ENCODE peak calls at places on chromosomes 13 and 19, in six cellular contexts. One of them, this sample, is unnamed.

GRCh38 chr13:40153516-40153915 is 498.1 kb downstream of the COG6 start:
- DNase-seq in IMR-90: no peak
- DNase-seq in HFFc6: no peak
- DNase-seq in endothelial cell: no peak
- DNase-seq in heart left ventricle: peak; percentile 37
- DNase-seq in glutamatergic neuron: no peak
- DNase-seq in this sample: no peak

GRCh38 chr19:51600940-51601575 is 29.1 kb downstream of the SIGLEC5 start:
- DNase-seq in IMR-90: no peak
- DNase-seq in HFFc6: no peak
- DNase-seq in endothelial cell: no peak
- DNase-seq in heart left ventricle: no peak
- DNase-seq in glutamatergic neuron: no peak
- DNase-seq in this sample: peak; percentile 35

GRCh38 chr13:109485136-109485794 is 301.1 kb downstream of the IRS2 start:
- DNase-seq in IMR-90: no peak
- DNase-seq in HFFc6: no peak
- DNase-seq in endothelial cell: no peak
- DNase-seq in heart left ventricle: no peak
- DNase-seq in glutamatergic neuron: no peak
- DNase-seq in this sample: no peak

GRCh38 chr13:77860621-77861020 is 58.0 kb downstream of the EDNRB start:
- DNase-seq in IMR-90: peak; percentile 93
- DNase-seq in HFFc6: no peak
- DNase-seq in endothelial cell: no peak
- DNase-seq in heart left ventricle: no peak
- DNase-seq in glutamatergic neuron: no peak
- DNase-seq in this sample: no peak

GRCh38 chr13:40974460-40975407 is 44.4 kb downstream of the ELF1 start:
- DNase-seq in IMR-90: peak; percentile 66
- DNase-seq in HFFc6: peak; percentile 44
- DNase-seq in endothelial cell: peak; percentile 38
- DNase-seq in heart left ventricle: no peak
- DNase-seq in glutamatergic neuron: no peak
- DNase-seq in this sample: peak; percentile 20

GRCh38 chr13:38624822-38625221 is 62.1 kb upstream of the FREM2 start:
- DNase-seq in IMR-90: no peak
- DNase-seq in HFFc6: no peak
- DNase-seq in endothelial cell: no peak
- DNase-seq in heart left ventricle: no peak
- DNase-seq in glutamatergic neuron: no peak
- DNase-seq in this sample: no peak

GRCh38 chr13:34578471-34578870 is 363.6 kb upstream of the NBEA start:
- DNase-seq in IMR-90: no peak
- DNase-seq in HFFc6: peak; percentile 8
- DNase-seq in endothelial cell: no peak
- DNase-seq in heart left ventricle: no peak
- DNase-seq in glutamatergic neuron: no peak
- DNase-seq in this sample: no peak

GRCh38 chr13:30477346-30478235 is 11.9 kb upstream of the HMGB1 start:
- DNase-seq in IMR-90: no peak
- DNase-seq in HFFc6: no peak
- DNase-seq in endothelial cell: peak; percentile 8
- DNase-seq in heart left ventricle: no peak
- DNase-seq in glutamatergic neuron: no peak
- DNase-seq in this sample: no peak

GRCh38 chr13:32468502-32469147 is 40.7 kb upstream of the N4BP2L1 start:
- DNase-seq in IMR-90: no peak
- DNase-seq in HFFc6: no peak
- DNase-seq in endothelial cell: no peak
- DNase-seq in heart left ventricle: no peak
- DNase-seq in glutamatergic neuron: no peak
- DNase-seq in this sample: no peak

GRCh38 chr13:57673197-57673596 is 41.7 kb downstream of the PCDH17 start:
- DNase-seq in IMR-90: no peak
- DNase-seq in HFFc6: no peak
- DNase-seq in endothelial cell: no peak
- DNase-seq in heart left ventricle: no peak
- DNase-seq in glutamatergic neuron: no peak
- DNase-seq in this sample: no peak

GRCh38 chr19:47156861-47157454 is 26.3 kb downstream of the SAE1 start:
- DNase-seq in IMR-90: no peak
- DNase-seq in HFFc6: no peak
- DNase-seq in endothelial cell: no peak
- DNase-seq in heart left ventricle: no peak
- DNase-seq in glutamatergic neuron: no peak
- DNase-seq in this sample: no peak

GRCh38 chr13:107669356-107669755 is 546.0 kb downstream of the LIG4 start:
- DNase-seq in IMR-90: peak; percentile 79
- DNase-seq in HFFc6: no peak
- DNase-seq in endothelial cell: no peak
- DNase-seq in heart left ventricle: no peak
- DNase-seq in glutamatergic neuron: no peak
- DNase-seq in this sample: no peak

GRCh38 chr13:113404723-113405471 is 41.0 kb upstream of the GRTP1 start:
- DNase-seq in IMR-90: no peak
- DNase-seq in HFFc6: no peak
- DNase-seq in endothelial cell: no peak
- DNase-seq in heart left ventricle: no peak
- DNase-seq in glutamatergic neuron: no peak
- DNase-seq in this sample: no peak

GRCh38 chr13:33761744-33762143 is 56.2 kb upstream of the RFC3 start:
- DNase-seq in IMR-90: no peak
- DNase-seq in HFFc6: peak; percentile 17
- DNase-seq in endothelial cell: no peak
- DNase-seq in heart left ventricle: no peak
- DNase-seq in glutamatergic neuron: no peak
- DNase-seq in this sample: no peak

GRCh38 chr13:101554420-101555125 is 102.1 kb downstream of the ITGBL1 start:
- DNase-seq in IMR-90: no peak
- DNase-seq in HFFc6: peak; percentile 24
- DNase-seq in endothelial cell: no peak
- DNase-seq in heart left ventricle: no peak
- DNase-seq in glutamatergic neuron: no peak
- DNase-seq in this sample: no peak

GRCh38 chr19:44856438-44857083 is 10.5 kb downstream of the NECTIN2 start:
- DNase-seq in IMR-90: no peak
- DNase-seq in HFFc6: no peak
- DNase-seq in endothelial cell: no peak
- DNase-seq in heart left ventricle: no peak
- DNase-seq in glutamatergic neuron: no peak
- DNase-seq in this sample: no peak

GRCh38 chr19:14542721-14543328 is 13.4 kb downstream of the TECR start:
- DNase-seq in IMR-90: no peak
- DNase-seq in HFFc6: peak; percentile 32
- DNase-seq in endothelial cell: no peak
- DNase-seq in heart left ventricle: peak; percentile 55
- DNase-seq in glutamatergic neuron: no peak
- DNase-seq in this sample: no peak

GRCh38 chr19:5463959-5464358 is 8.7 kb downstream of the ZNRF4 start:
- DNase-seq in IMR-90: no peak
- DNase-seq in HFFc6: no peak
- DNase-seq in endothelial cell: no peak
- DNase-seq in heart left ventricle: no peak
- DNase-seq in glutamatergic neuron: no peak
- DNase-seq in this sample: no peak

GRCh38 chr19:55189424-55189823 is 9.3 kb upstream of the SYT5 start:
- DNase-seq in IMR-90: peak; percentile 95
- DNase-seq in HFFc6: peak; percentile 99
- DNase-seq in endothelial cell: no peak
- DNase-seq in heart left ventricle: peak; percentile 50
- DNase-seq in glutamatergic neuron: no peak
- DNase-seq in this sample: peak; percentile 23

GRCh38 chr13:48304132-48304876 is 753 bp downstream of the RB1 start:
- DNase-seq in IMR-90: peak; percentile 55
- DNase-seq in HFFc6: peak; percentile 42
- DNase-seq in endothelial cell: peak; percentile 14
- DNase-seq in heart left ventricle: peak; percentile 51
- DNase-seq in glutamatergic neuron: peak; percentile 48
- DNase-seq in this sample: peak; percentile 57

GRCh38 chr13:42720116-42720857 is 61.1 kb upstream of the FAM216B start:
- DNase-seq in IMR-90: peak; percentile 99
- DNase-seq in HFFc6: peak; percentile 94
- DNase-seq in endothelial cell: no peak
- DNase-seq in heart left ventricle: no peak
- DNase-seq in glutamatergic neuron: no peak
- DNase-seq in this sample: peak; percentile 55

GRCh38 chr13:71524245-71525002 is 342.6 kb downstream of the DACH1 start:
- DNase-seq in IMR-90: no peak
- DNase-seq in HFFc6: no peak
- DNase-seq in endothelial cell: no peak
- DNase-seq in heart left ventricle: no peak
- DNase-seq in glutamatergic neuron: no peak
- DNase-seq in this sample: no peak

GRCh38 chr13:63344711-63345110 is 1929.1 kb upstream of the PCDH20 start:
- DNase-seq in IMR-90: no peak
- DNase-seq in HFFc6: no peak
- DNase-seq in endothelial cell: no peak
- DNase-seq in heart left ventricle: no peak
- DNase-seq in glutamatergic neuron: no peak
- DNase-seq in this sample: no peak

GRCh38 chr13:110921209-110921608 is 6.3 kb upstream of the ANKRD10 start:
- DNase-seq in IMR-90: no peak
- DNase-seq in HFFc6: no peak
- DNase-seq in endothelial cell: no peak
- DNase-seq in heart left ventricle: no peak
- DNase-seq in glutamatergic neuron: no peak
- DNase-seq in this sample: no peak

GRCh38 chr13:102771298-102772041 is 2.1 kb downstream of the TEX30 start:
- DNase-seq in IMR-90: no peak
- DNase-seq in HFFc6: no peak
- DNase-seq in endothelial cell: no peak
- DNase-seq in heart left ventricle: no peak
- DNase-seq in glutamatergic neuron: no peak
- DNase-seq in this sample: no peak

DNA sequence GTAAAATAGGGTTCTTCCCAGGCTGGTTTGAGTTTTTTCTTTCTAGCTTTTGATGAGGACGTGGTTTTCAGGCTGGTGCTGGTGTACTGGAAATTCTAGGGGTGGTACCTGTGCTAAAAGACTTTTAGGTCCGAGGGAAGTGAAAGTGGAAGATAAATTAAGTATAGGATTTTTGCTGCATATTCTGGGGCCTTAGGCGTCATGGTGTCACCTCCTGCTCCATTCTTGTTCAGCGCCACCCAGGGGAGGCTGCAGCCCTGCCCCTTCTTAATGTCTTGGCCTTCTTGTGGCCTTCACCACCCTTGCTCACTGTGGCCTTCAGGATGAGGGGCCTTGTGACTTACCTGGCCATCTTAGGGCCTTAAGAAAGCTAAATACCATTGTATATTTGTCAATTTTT is 12.4 kb downstream of the ZNF552 start:
- DNase-seq in IMR-90: no peak
- DNase-seq in HFFc6: no peak
- DNase-seq in endothelial cell: no peak
- DNase-seq in heart left ventricle: no peak
- DNase-seq in glutamatergic neuron: no peak
- DNase-seq in this sample: no peak
- TF ChIP-seq CTCF in IMR-90: no peak
- TF ChIP-seq CTCF in HFFc6: no peak
- TF ChIP-seq CTCF in endothelial cell: no peak
- TF ChIP-seq CTCF in heart left ventricle: no peak
- TF ChIP-seq CTCF in glutamatergic neuron: no peak
- TF ChIP-seq CTCF in this sample: no peak

DNA sequence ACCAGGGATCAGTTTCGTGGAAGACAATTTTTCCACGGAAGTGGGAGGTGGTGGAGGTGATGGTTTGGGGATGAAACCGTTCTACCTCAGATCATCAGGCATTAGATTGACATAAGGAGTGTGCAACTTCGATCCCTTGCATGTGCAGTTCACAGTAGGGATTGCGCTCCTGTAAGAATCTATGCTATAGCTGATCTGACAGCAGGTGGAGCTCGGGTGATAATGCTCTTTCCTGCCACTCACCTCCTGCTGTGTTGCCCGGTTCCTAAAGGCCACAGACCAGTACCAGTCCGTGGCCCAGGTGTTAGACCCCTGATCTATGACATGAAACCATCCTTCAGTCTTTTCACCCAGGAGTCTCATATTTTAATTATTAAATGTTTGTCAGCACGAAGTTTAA is 4.0 kb downstream of the ZNF302 start:
- DNase-seq in IMR-90: no peak
- DNase-seq in HFFc6: no peak
- DNase-seq in endothelial cell: no peak
- DNase-seq in heart left ventricle: no peak
- DNase-seq in glutamatergic neuron: no peak
- DNase-seq in this sample: no peak
- TF ChIP-seq CTCF in IMR-90: no peak
- TF ChIP-seq CTCF in HFFc6: no peak
- TF ChIP-seq CTCF in endothelial cell: no peak
- TF ChIP-seq CTCF in heart left ventricle: no peak
- TF ChIP-seq CTCF in glutamatergic neuron: no peak
- TF ChIP-seq CTCF in this sample: no peak

GRCh38 chr13:51148223-51148951 is 37.3 kb upstream of the C13orf42 start:
- DNase-seq in IMR-90: no peak
- DNase-seq in HFFc6: no peak
- DNase-seq in endothelial cell: peak; percentile 13
- DNase-seq in heart left ventricle: no peak
- DNase-seq in glutamatergic neuron: peak; percentile 24
- DNase-seq in this sample: no peak

GRCh38 chr13:51146667-51147066 is 35.6 kb upstream of the C13orf42 start:
- DNase-seq in IMR-90: no peak
- DNase-seq in HFFc6: no peak
- DNase-seq in endothelial cell: no peak
- DNase-seq in heart left ventricle: no peak
- DNase-seq in glutamatergic neuron: no peak
- DNase-seq in this sample: no peak

GRCh38 chr13:51147732-51148131 is 36.7 kb upstream of the C13orf42 start:
- DNase-seq in IMR-90: no peak
- DNase-seq in HFFc6: no peak
- DNase-seq in endothelial cell: no peak
- DNase-seq in heart left ventricle: no peak
- DNase-seq in glutamatergic neuron: no peak
- DNase-seq in this sample: no peak

GRCh38 chr13:51151463-51151862 is 40.4 kb upstream of the C13orf42 start:
- DNase-seq in IMR-90: no peak
- DNase-seq in HFFc6: no peak
- DNase-seq in endothelial cell: no peak
- DNase-seq in heart left ventricle: no peak
- DNase-seq in glutamatergic neuron: no peak
- DNase-seq in this sample: no peak

GRCh38 chr13:51148952-51149573 is 38.0 kb upstream of the C13orf42 start:
- DNase-seq in IMR-90: peak; percentile 45
- DNase-seq in HFFc6: peak; percentile 53
- DNase-seq in endothelial cell: peak; percentile 52
- DNase-seq in heart left ventricle: no peak
- DNase-seq in glutamatergic neuron: peak; percentile 36
- DNase-seq in this sample: peak; percentile 11
- TF ChIP-seq CTCF in IMR-90: peak; percentile 76
- TF ChIP-seq CTCF in HFFc6: peak; percentile 75
- TF ChIP-seq CTCF in endothelial cell: no peak
- TF ChIP-seq CTCF in heart left ventricle: peak; percentile 74
- TF ChIP-seq CTCF in glutamatergic neuron: peak; percentile 17
- TF ChIP-seq CTCF in this sample: peak; percentile 47

DNA sequence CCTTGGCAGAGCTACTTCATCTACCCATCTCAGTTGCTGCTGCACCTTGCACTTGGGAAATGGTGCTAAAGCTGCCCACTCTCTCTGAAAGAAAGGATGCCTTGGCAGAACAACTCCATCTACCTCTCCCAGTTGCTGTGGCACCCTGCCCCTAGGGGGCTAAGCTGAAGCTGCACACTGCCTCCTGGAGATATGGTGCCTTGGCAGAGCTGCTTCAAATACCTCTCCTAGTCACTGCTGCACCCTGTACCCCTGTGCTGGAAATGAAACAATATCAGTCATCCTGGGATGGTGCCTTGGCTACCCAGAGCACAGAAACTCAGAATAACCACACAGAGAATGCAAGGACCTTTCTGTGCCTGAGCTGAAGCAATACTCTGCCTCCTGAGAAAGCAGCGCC is 615.8 kb downstream of the DIAPH3 start:
- DNase-seq in IMR-90: no peak
- DNase-seq in HFFc6: no peak
- DNase-seq in endothelial cell: no peak
- DNase-seq in heart left ventricle: no peak
- DNase-seq in glutamatergic neuron: no peak
- DNase-seq in this sample: no peak
- TF ChIP-seq CTCF in IMR-90: no peak
- TF ChIP-seq CTCF in HFFc6: no peak
- TF ChIP-seq CTCF in endothelial cell: no peak
- TF ChIP-seq CTCF in heart left ventricle: no peak
- TF ChIP-seq CTCF in glutamatergic neuron: no peak
- TF ChIP-seq CTCF in this sample: no peak

This sample was measured in transverse colon.